ENCODE peak calls at places on chromosome 20, in eight cellular contexts. U, B, T, Z, G, J, Q and X are unnamed samples.

GRCh38 chr20:54550776-54551396 is 75.5 kb downstream of the DOK5 start:
- DNase-seq in J (peak), Q (peak), B (no peak), Z (no peak), U (no peak), T (no peak), G (no peak), X (no peak)

GRCh38 chr20:23655551-23656211 is 17.9 kb upstream of the CST3 start:
- DNase-seq in Z (no peak), G (no peak), J (no peak), U (peak), B (no peak), Q (no peak), T (peak), X (no peak)

GRCh38 chr20:36461600-36462439 is 79.5 kb upstream of the MYL9 start:
- DNase-seq in G (peak), J (peak), T (peak), Z (peak), Q (peak), B (peak), U (peak), X (peak)

GRCh38 chr20:62274332-62275262 is 28.2 kb upstream of the ADRM1 start:
- DNase-seq in Q (no peak), T (no peak), J (no peak), G (no peak), B (peak), Z (no peak), U (no peak), X (no peak)

GRCh38 chr20:12928358-12928754 is 80.4 kb upstream of the SPTLC3 start:
- DNase-seq in U (no peak), G (no peak), J (peak), Z (no peak), T (no peak), Q (no peak), B (no peak), X (no peak)

GRCh38 chr20:60254901-60255411 is 296.7 kb downstream of the CDH26 start:
- DNase-seq in Z (no peak), B (no peak), T (no peak), G (no peak), U (no peak), J (peak), Q (peak), X (peak)

GRCh38 chr20:35547319-35547718 is 5.4 kb downstream of the ERGIC3 start:
- DNase-seq in Z (no peak), Q (no peak), B (no peak), J (no peak), T (no peak), G (no peak), U (no peak), X (no peak)

GRCh38 chr20:9590189-9590588 is 75.8 kb downstream of the LAMP5 start:
- DNase-seq in T (no peak), Q (peak), J (peak), B (no peak), U (no peak), G (no peak), Z (no peak), X (no peak)

GRCh38 chr20:53763707-53764415 is 170.2 kb upstream of the ZNF217 start:
- DNase-seq in J (peak), B (peak), Q (peak), G (peak), U (no peak), Z (no peak), T (no peak), X (no peak)

GRCh38 chr20:48489046-48489463 is 338.7 kb downstream of the PREX1 start:
- DNase-seq in Q (no peak), Z (no peak), U (no peak), B (no peak), T (no peak), J (no peak), G (no peak), X (no peak)

GRCh38 chr20:37651932-37652331 is 41.9 kb upstream of the CTNNBL1 start:
- DNase-seq in J (no peak), T (peak), U (peak), Q (peak), B (peak), G (no peak), Z (no peak), X (peak)

GRCh38 chr20:58515240-58516212 is at the start of gene APCDD1L:
- DNase-seq in Z (no peak), J (peak), Q (peak), U (no peak), T (peak), G (no peak), B (peak), X (peak)

GRCh38 chr20:4814696-4815252 is 93.1 kb downstream of the PRND start:
- DNase-seq in Q (peak), U (no peak), T (peak), Z (peak), G (no peak), J (no peak), B (no peak), X (no peak)

GRCh38 chr20:38209054-38209675 is 44.1 kb upstream of the TGM2 start:
- DNase-seq in U (peak), G (no peak), Z (no peak), Q (peak), T (peak), J (no peak), B (no peak), X (peak)

GRCh38 chr20:1326031-1326930 is 2.7 kb downstream of the SDCBP2 start:
- DNase-seq in U (peak), J (peak), T (peak), B (no peak), Z (no peak), G (peak), Q (no peak), X (no peak)

GRCh38 chr20:39876974-39877615 is 811.9 kb downstream of the MAFB start:
- DNase-seq in Q (no peak), Z (no peak), U (no peak), T (no peak), J (no peak), G (peak), B (peak), X (no peak)

GRCh38 chr20:41627001-41627400 is 8.8 kb upstream of the CHD6 start:
- DNase-seq in J (no peak), Z (no peak), G (no peak), T (no peak), U (no peak), Q (no peak), B (no peak), X (no peak)

GRCh38 chr20:52105045-52105572 is 86.5 kb downstream of the ZFP64 start:
- DNase-seq in J (peak), U (no peak), G (peak), T (peak), B (peak), Z (no peak), Q (peak), X (no peak)

GRCh38 chr20:34065260-34065659 is 46.8 kb downstream of the EIF2S2 start:
- DNase-seq in U (no peak), J (peak), G (peak), Z (no peak), B (no peak), T (no peak), Q (peak), X (no peak)

GRCh38 chr20:3452127-3452526 is 18.7 kb upstream of the ATRN start:
- DNase-seq in T (no peak), J (no peak), B (no peak), U (no peak), Q (no peak), Z (no peak), G (no peak), X (no peak)

GRCh38 chr20:19090332-19090731 is 122.1 kb upstream of the SLC24A3 start:
- DNase-seq in T (no peak), Z (no peak), J (no peak), B (peak), U (no peak), G (no peak), Q (no peak), X (no peak)

GRCh38 chr20:17819395-17820093 is 119.8 kb downstream of the BANF2 start:
- DNase-seq in Q (no peak), G (no peak), U (no peak), J (no peak), Z (no peak), B (no peak), T (no peak), X (no peak)

GRCh38 chr20:10924628-10925266 is 250.9 kb upstream of the JAG1 start:
- DNase-seq in Z (no peak), B (no peak), U (no peak), T (no peak), G (peak), Q (peak), J (peak), X (peak)